ENCODE peak calls at places on chromosome 20, in five cellular contexts. E, R, X, G and B are unnamed samples.

GRCh38 chr20:21308340-21308739 is 5.2 kb downstream of the XRN2 start:
- DNase-seq in E (no peak), R (no peak), X (no peak), G (no peak), B (no peak)

GRCh38 chr20:38230253-38230551 is 30.3 kb downstream of the KIAA1755 start:
- DNase-seq in E (no peak), R (no peak), X (no peak), G (no peak), B (no peak)

GRCh38 chr20:4082406-4083102 is 67.2 kb upstream of the RNF24 start:
- DNase-seq in E (peak), R (no peak), X (no peak), G (peak), B (peak)

GRCh38 chr20:56359212-56360132 is 698 bp downstream of the FAM210B start:
- DNase-seq in E (peak), R (peak), X (peak), G (peak), B (no peak)

GRCh38 chr20:56664791-56665190 is 35.7 kb downstream of the TFAP2C start:
- DNase-seq in E (no peak), R (no peak), X (no peak), G (no peak), B (no peak)

GRCh38 chr20:50320005-50320909 is 129.6 kb downstream of the CEBPB start:
- DNase-seq in E (no peak), R (no peak), X (peak), G (no peak), B (no peak)

GRCh38 chr20:34312024-34312460 is 8.9 kb upstream of the AHCY start:
- DNase-seq in E (no peak), R (no peak), X (peak), G (no peak), B (no peak)

GRCh38 chr20:50248104-50248631 is 57.5 kb downstream of the CEBPB start:
- DNase-seq in E (no peak), R (no peak), X (no peak), G (peak), B (peak)

GRCh38 chr20:49658508-49658907 is 55.2 kb downstream of the B4GALT5 start:
- DNase-seq in E (peak), R (no peak), X (no peak), G (no peak), B (no peak)

GRCh38 chr20:23205656-23206055 is 119.5 kb upstream of the CD93 start:
- DNase-seq in E (no peak), R (no peak), X (no peak), G (peak), B (no peak)

GRCh38 chr20:58580493-58580835 is 65.3 kb upstream of the APCDD1L start:
- DNase-seq in E (no peak), R (no peak), X (no peak), G (no peak), B (no peak)

GRCh38 chr20:63023071-63023835 is 16.5 kb upstream of the BHLHE23 start:
- DNase-seq in E (no peak), R (no peak), X (no peak), G (no peak), B (peak)

GRCh38 chr20:63025534-63026331 is 19.0 kb upstream of the BHLHE23 start:
- DNase-seq in E (peak), R (no peak), X (no peak), G (peak), B (peak)

GRCh38 chr20:63023836-63024571 is 17.2 kb upstream of the BHLHE23 start:
- DNase-seq in E (no peak), R (no peak), X (no peak), G (no peak), B (peak)

GRCh38 chr20:63026582-63027424 is 20.0 kb upstream of the BHLHE23 start:
- DNase-seq in E (no peak), R (no peak), X (no peak), G (no peak), B (peak)

DNA sequence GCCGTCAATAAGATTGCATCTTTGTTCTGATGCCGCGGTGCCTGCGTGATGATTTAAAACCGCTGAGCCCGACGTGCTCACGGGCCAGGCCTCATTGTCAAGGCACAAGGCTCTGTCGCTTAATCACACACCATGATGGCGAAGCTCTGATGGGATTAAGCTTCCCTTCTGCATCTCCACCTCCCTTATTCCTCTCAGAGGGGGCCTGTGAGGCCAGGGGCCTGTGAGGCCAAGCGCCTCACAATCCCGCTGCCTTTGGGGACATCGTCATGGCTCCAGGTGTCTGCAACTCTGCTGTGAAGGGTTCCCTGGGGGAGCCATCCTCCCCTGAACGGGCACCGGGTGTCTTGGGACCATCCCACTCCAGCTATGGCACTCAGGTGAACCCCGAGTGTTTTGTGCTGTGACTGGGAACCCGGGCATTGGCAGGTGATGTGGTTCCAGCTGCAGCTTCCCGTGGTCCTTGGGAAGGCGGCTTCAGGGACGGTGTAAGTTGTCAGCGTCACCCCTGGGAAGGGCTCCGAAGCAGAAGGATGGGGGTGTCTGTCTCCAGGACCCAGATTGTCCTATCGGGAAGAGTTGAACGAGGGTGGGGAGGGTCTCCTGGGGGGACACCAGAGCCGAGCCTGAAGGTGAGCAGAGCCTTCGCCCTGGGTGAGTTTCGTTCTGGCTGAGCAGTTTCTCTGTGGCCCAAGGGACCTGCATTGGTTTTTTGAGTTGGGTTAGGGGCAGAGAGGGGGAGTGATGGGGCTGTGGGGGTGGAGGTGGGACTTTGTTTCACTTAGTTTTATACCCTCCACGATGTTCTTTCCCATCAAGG is 18.0 kb upstream of the BHLHE23 start:
- DNase-seq in E (no peak), R (no peak), X (no peak), G (no peak), B (peak)
- TF ChIP-seq CTCF in E (no peak), R (no peak), X (no peak), G (no peak), B (no peak)

GRCh38 chr20:44491635-44492395 is 16.1 kb downstream of the TTPAL start:
- DNase-seq in E (no peak), R (no peak), X (no peak), G (peak), B (no peak)

GRCh38 chr20:44494681-44495080 is 19.0 kb downstream of the TTPAL start:
- DNase-seq in E (no peak), R (no peak), X (no peak), G (peak), B (no peak)

GRCh38 chr20:44495257-44495656 is 19.6 kb downstream of the TTPAL start:
- DNase-seq in E (no peak), R (peak), X (no peak), G (peak), B (peak)

GRCh38 chr20:44495802-44496481 is 20.3 kb downstream of the TTPAL start:
- DNase-seq in E (no peak), R (peak), X (no peak), G (peak), B (no peak)

GRCh38 chr20:44494266-44494665 is 18.6 kb downstream of the TTPAL start:
- DNase-seq in E (no peak), R (no peak), X (no peak), G (peak), B (no peak)
- TF ChIP-seq CTCF in E (no peak), R (no peak), X (no peak), G (no peak), B (no peak)

GRCh38 chr20:7161690-7162089 is 394.2 kb downstream of the BMP2 start:
- DNase-seq in E (peak), R (no peak), X (no peak), G (peak), B (no peak)
- TF ChIP-seq CTCF in E (peak), R (peak), X (no peak), G (peak), B (no peak)

GRCh38 chr20:61918548-61918947 is 147.1 kb downstream of the TAF4 start:
- DNase-seq in E (no peak), R (no peak), X (no peak), G (no peak), B (no peak)
- TF ChIP-seq CTCF in E (peak), R (no peak), X (no peak), G (no peak), B (no peak)

GRCh38 chr20:45463113-45463512 is 6.4 kb upstream of the WFDC2 start:
- DNase-seq in E (no peak), R (no peak), X (no peak), G (no peak), B (no peak)

GRCh38 chr20:45461225-45461624 is 8.3 kb upstream of the WFDC2 start:
- DNase-seq in E (no peak), R (no peak), X (no peak), G (no peak), B (no peak)

GRCh38 chr20:45456632-45457031 is 12.9 kb upstream of the WFDC2 start:
- DNase-seq in E (peak), R (no peak), X (no peak), G (no peak), B (no peak)

GRCh38 chr20:45462711-45463110 is 6.8 kb upstream of the WFDC2 start:
- DNase-seq in E (no peak), R (no peak), X (no peak), G (no peak), B (no peak)

GRCh38 chr20:45459606-45460005 is 9.9 kb upstream of the WFDC2 start:
- DNase-seq in E (peak), R (no peak), X (no peak), G (peak), B (no peak)
- TF ChIP-seq CTCF in E (peak), R (no peak), X (no peak), G (peak), B (no peak)

DNA sequence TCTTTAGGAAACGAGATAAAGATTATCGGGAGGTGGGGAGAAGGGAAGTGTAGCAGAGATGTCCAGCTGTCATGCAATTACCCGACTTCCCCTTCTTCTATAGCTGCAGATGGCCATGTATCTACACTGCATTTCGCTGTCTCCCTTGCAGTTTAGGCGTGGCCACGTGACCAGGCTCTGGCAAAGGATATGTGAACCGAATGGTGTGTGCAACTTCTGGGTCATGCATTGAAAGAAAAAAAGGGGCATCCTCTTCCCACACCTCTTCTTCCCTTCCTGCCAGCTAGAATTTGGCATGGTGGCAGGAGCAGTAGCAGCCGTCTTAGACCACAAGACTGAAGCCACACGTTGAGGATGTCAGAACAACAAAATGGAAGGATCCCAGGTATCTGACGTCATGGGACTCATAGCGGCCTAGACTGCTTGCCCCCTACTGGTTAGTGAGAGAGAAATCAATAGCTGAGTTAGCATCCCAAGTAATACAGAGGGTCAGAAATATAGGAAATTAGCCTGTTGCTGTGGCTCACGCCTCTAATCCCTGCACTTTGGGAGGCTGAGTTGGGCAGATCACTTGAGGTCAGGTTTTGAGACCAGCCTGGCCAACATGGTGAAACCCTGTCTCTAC is 32.8 kb downstream of the TCF15 start:
- DNase-seq in E (peak), R (no peak), X (no peak), G (peak), B (no peak)
- TF ChIP-seq CTCF in E (peak), R (peak), X (no peak), G (peak), B (no peak)

DNA sequence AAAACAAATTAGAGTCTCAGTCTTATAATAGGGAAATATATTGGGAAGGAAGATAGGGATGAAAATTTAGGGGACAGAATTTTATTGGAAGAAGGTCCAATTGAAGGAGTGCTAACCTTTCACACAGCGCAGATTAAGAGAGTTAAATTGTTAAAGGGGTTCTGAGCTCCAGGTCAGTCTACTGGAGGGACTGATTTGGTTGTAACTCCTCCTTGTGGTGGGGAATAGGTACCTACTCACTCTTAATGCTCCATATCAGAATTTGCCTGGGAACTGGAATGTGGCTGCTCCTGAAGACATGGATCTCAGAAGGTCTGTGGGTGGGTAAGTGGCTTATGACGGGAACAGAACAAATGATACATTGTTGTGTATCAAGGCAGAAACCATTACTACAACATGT is 143.5 kb downstream of the FLRT3 start:
- DNase-seq in E (peak), R (no peak), X (no peak), G (no peak), B (no peak)
- TF ChIP-seq CTCF in E (no peak), R (peak), X (no peak), G (peak), B (no peak)

GRCh38 chr20:62542862-62543261 is 67.1 kb upstream of the GATA5 start:
- DNase-seq in E (no peak), R (no peak), X (no peak), G (no peak), B (no peak)

GRCh38 chr20:62537649-62538292 is 62.0 kb upstream of the GATA5 start:
- DNase-seq in E (no peak), R (no peak), X (no peak), G (no peak), B (no peak)

GRCh38 chr20:62539646-62540045 is 63.9 kb upstream of the GATA5 start:
- DNase-seq in E (no peak), R (no peak), X (no peak), G (no peak), B (no peak)

GRCh38 chr20:62539208-62539607 is 63.4 kb upstream of the GATA5 start:
- DNase-seq in E (no peak), R (no peak), X (no peak), G (no peak), B (no peak)

GRCh38 chr20:62540504-62540903 is 64.7 kb upstream of the GATA5 start:
- DNase-seq in E (no peak), R (no peak), X (no peak), G (no peak), B (no peak)
- TF ChIP-seq CTCF in E (peak), R (no peak), X (no peak), G (no peak), B (no peak)